ENCODE peak calls at places on chromosomes 11 and 22, in ten cellular contexts. C, I, W, X, H, M, E, B, L and A are unnamed samples.

GRCh38 chr11:45252134-45252856 is 33.8 kb downstream of the SYT13 start:
- DNase-seq in E (no peak), B (no peak), H (peak), L (peak), X (peak), C (peak), M (no peak), I (no peak), W (peak), A (peak)

GRCh38 chr11:43904737-43905515 is 24.3 kb downstream of the ALKBH3 start:
- DNase-seq in E (no peak), M (no peak), X (no peak), W (no peak), H (no peak), C (peak), B (no peak), L (peak), I (no peak), A (peak)

GRCh38 chr11:14454861-14455632 is 44.6 kb downstream of the COPB1 start:
- DNase-seq in H (no peak), L (peak), W (no peak), X (no peak), B (no peak), C (peak), M (no peak), E (no peak), I (no peak), A (no peak)

GRCh38 chr11:61279934-61280656 is 15.0 kb downstream of the VWCE start:
- DNase-seq in B (no peak), X (no peak), I (no peak), C (peak), M (no peak), W (no peak), L (peak), E (no peak), H (no peak), A (peak)

GRCh38 chr11:48880021-48880441 is 103.7 kb downstream of the TRIM51G start:
- DNase-seq in E (no peak), C (no peak), L (no peak), X (no peak), W (no peak), B (no peak), I (no peak), M (no peak), H (no peak), A (no peak)

GRCh38 chr22:40580631-40581030 is 55.9 kb downstream of the MRTFA start:
- DNase-seq in L (no peak), C (no peak), B (no peak), H (no peak), X (no peak), E (no peak), I (no peak), W (no peak), M (no peak), A (no peak)

GRCh38 chr22:31861226-31861840 is 83.0 kb upstream of the YWHAH start:
- DNase-seq in M (no peak), H (no peak), E (no peak), X (no peak), I (no peak), W (no peak), B (no peak), C (peak), L (peak), A (no peak)

GRCh38 chr22:39616781-39617180 is 46.2 kb downstream of the CACNA1I start:
- DNase-seq in B (no peak), X (no peak), E (no peak), I (no peak), H (no peak), M (no peak), L (no peak), W (no peak), C (no peak), A (no peak)

GRCh38 chr22:48321986-48322545 is 1505.6 kb downstream of the BRD1 start:
- DNase-seq in C (no peak), W (no peak), E (no peak), M (no peak), H (no peak), B (no peak), X (no peak), I (no peak), L (no peak), A (no peak)

GRCh38 chr11:63769719-63770443 is 1.3 kb upstream of the ZFTA start:
- DNase-seq in M (no peak), X (no peak), I (no peak), W (no peak), C (peak), E (no peak), H (peak), B (no peak), L (no peak), A (no peak)

GRCh38 chr11:16603245-16603644 is 135.2 kb upstream of the C11orf58 start:
- DNase-seq in M (no peak), X (no peak), I (no peak), H (peak), E (no peak), B (no peak), W (no peak), C (no peak), L (no peak), A (no peak)

GRCh38 chr11:66082936-66083698 is 13.0 kb downstream of the PACS1 start:
- DNase-seq in X (no peak), M (no peak), I (no peak), H (no peak), L (peak), W (no peak), C (no peak), E (no peak), B (no peak), A (peak)

GRCh38 chr11:72140661-72141060 is 5.1 kb downstream of the FOLR3 start:
- DNase-seq in C (peak), M (no peak), X (no peak), L (peak), I (no peak), W (no peak), E (no peak), H (no peak), B (no peak), A (no peak)

GRCh38 chr11:132134322-132134721 is 763.9 kb downstream of the NTM start:
- DNase-seq in L (peak), C (peak), E (no peak), B (no peak), H (no peak), M (no peak), X (no peak), I (no peak), W (no peak), A (no peak)

GRCh38 chr11:117976445-117976844 is 9.7 kb upstream of the IL10RA start:
- DNase-seq in C (no peak), H (no peak), B (peak), X (no peak), M (no peak), E (no peak), I (no peak), W (no peak), L (no peak), A (no peak)

GRCh38 chr22:44580176-44580575 is 82.1 kb upstream of the RTL6 start:
- DNase-seq in B (no peak), M (no peak), E (no peak), C (no peak), H (no peak), W (no peak), L (no peak), X (no peak), I (no peak), A (no peak)

GRCh38 chr11:104705475-104706195 is 192.6 kb downstream of the CASP12 start:
- DNase-seq in L (peak), I (peak), X (no peak), M (peak), W (peak), B (peak), E (peak), H (peak), C (no peak), A (peak)

GRCh38 chr11:67085617-67086016 is 29.0 kb downstream of the RHOD start:
- DNase-seq in W (no peak), B (no peak), L (no peak), C (no peak), H (no peak), E (no peak), I (no peak), X (no peak), M (no peak), A (no peak)

GRCh38 chr11:133107753-133108152 is 424.5 kb downstream of the OPCML start:
- DNase-seq in C (no peak), I (no peak), X (no peak), W (no peak), M (no peak), E (no peak), L (no peak), B (no peak), H (no peak), A (no peak)